ENCODE peak calls at places on chromosomes 13 and 19, in six cellular contexts. M, Q, B, Z, K and V are unnamed samples.

GRCh38 chr19:44808463-44809371 is at the start of gene BCAM:
- DNase-seq in K (peak), B (peak), Q (peak), M (no peak), Z (no peak), V (no peak)

GRCh38 chr13:25494708-25495411 is 123.1 kb downstream of the ATP8A2 start:
- DNase-seq in Z (no peak), B (no peak), M (no peak), K (no peak), Q (no peak), V (no peak)

GRCh38 chr19:55289117-55289796 is 5.5 kb downstream of the BRSK1 start:
- DNase-seq in Q (no peak), K (no peak), B (no peak), M (no peak), Z (no peak), V (peak)

GRCh38 chr13:46143239-46143701 is 38.4 kb upstream of the CPB2 start:
- DNase-seq in Q (no peak), B (no peak), M (no peak), Z (no peak), K (no peak), V (no peak)

GRCh38 chr13:93925976-93926375 is 553.5 kb downstream of the DCT start:
- DNase-seq in Z (no peak), K (no peak), B (no peak), Q (no peak), M (no peak), V (no peak)

GRCh38 chr13:25248071-25248470 is 39.2 kb downstream of the MTMR6 start:
- DNase-seq in M (peak), B (no peak), Q (no peak), K (no peak), Z (no peak), V (no peak)

GRCh38 chr13:36986462-36987240 is 12.5 kb downstream of the ALG5 start:
- DNase-seq in Q (no peak), Z (no peak), B (peak), M (no peak), K (peak), V (peak)

GRCh38 chr13:51518847-51519246 is 65.4 kb upstream of the WDFY2 start:
- DNase-seq in Q (no peak), M (no peak), K (peak), Z (no peak), B (peak), V (no peak)

GRCh38 chr19:51479531-51480331 is 1.4 kb downstream of the CEACAM18 start:
- DNase-seq in K (no peak), B (no peak), Z (no peak), Q (no peak), M (no peak), V (no peak)

DNA sequence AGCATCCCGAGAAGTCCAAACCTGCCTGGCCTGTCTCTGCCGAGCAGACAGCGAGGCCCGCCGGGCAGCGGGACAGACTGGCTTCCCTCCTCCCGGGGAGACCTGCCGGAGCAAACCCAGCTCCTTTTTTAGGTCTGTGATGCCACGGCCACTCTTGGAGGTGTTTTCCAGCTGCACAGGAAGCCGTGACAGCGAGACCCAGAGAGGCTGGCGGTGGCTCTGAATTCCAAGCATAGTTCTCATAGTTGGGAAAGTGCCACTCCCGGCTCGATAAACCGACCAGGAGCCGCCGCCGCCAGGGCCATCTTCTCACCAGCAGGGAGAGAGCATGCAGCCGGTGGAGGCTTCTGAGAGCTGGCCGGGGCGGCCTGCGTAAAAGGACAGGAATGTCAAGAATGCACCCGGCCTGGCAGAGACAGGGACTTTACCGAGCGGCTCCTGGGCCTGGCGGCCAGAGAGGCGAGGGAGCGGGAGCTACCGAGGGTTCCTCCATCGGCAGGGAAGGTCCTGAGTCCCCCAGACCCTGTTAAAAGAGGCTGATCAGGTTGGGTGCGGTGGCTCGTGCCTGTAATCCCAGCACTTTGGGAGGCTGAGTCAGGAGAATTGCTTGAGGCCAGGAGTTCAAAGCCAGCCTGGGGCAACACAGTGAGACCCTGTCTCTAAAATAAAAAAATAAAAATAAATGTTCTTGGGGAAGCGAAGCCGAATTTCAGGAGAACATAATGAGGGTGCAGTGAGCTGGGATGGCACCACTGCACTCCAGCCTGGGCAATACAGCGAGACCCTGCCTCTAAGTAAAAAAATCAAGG is 64.9 kb downstream of the GADD45B start:
- DNase-seq in M (no peak), Q (no peak), Z (no peak), K (peak), B (peak), V (peak)
- H3K4me3 ChIP-seq in M (no peak), Q (no peak), Z (no peak), K (peak), B (peak), V (no peak)

GRCh38 chr19:38583219-38583984 is 34.4 kb downstream of the MAP4K1 start:
- DNase-seq in M (peak), K (no peak), B (no peak), Z (no peak), Q (no peak), V (no peak)

GRCh38 chr19:38588041-38588440 is 29.7 kb downstream of the MAP4K1 start:
- DNase-seq in B (no peak), Z (no peak), Q (no peak), K (no peak), M (no peak), V (no peak)

GRCh38 chr19:38587562-38587961 is 30.2 kb downstream of the MAP4K1 start:
- DNase-seq in M (no peak), Z (no peak), B (no peak), Q (no peak), K (no peak), V (no peak)

GRCh38 chr19:38580080-38580479 is 37.7 kb downstream of the MAP4K1 start:
- DNase-seq in Z (no peak), Q (no peak), B (no peak), M (no peak), K (no peak), V (no peak)

GRCh38 chr19:38583985-38584305 is 33.8 kb downstream of the MAP4K1 start:
- DNase-seq in Q (no peak), K (no peak), M (no peak), Z (no peak), B (no peak), V (no peak)
- H3K4me3 ChIP-seq in Q (no peak), K (no peak), M (no peak), Z (no peak), B (no peak), V (no peak)

DNA sequence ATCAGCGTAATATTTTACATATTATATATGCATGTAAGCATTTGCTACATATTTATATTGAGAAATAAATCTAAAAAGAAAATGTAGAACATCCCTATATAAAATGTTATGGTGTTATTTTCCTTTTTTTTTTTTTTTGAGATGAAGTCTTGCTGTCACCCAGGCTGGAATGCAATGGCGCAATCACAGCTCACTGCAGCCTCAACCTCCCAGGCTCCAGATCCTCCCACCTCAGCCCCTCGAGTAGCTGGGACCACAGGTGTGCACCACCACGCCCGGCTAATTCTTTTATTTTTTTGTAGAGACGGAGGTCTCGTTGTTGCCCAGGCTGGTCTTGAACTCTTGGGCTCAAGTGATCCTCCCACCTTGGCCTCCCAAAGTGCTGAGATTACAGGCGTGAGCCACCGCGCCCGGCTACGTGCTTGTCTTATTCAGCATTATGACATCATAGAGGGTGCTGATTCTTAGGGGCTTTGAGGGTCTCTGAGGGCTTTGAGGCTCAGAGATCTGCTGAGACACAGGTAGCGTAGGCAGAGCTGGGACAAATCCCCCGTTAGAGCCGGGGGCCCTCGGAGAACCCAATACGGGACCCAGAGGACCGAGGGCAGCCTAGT is 101.9 kb downstream of the GADD45B start:
- DNase-seq in B (no peak), Z (no peak), Q (no peak), M (no peak), K (peak), V (no peak)
- H3K4me3 ChIP-seq in B (no peak), Z (no peak), Q (no peak), M (no peak), K (no peak), V (no peak)

GRCh38 chr19:14434157-14434501 is 1.0 kb downstream of the PKN1 start:
- DNase-seq in B (no peak), M (no peak), Z (no peak), K (no peak), Q (no peak), V (no peak)

GRCh38 chr19:14437578-14438140 is 4.6 kb downstream of the PKN1 start:
- DNase-seq in Q (no peak), M (no peak), Z (no peak), K (peak), B (no peak), V (no peak)

GRCh38 chr19:14433454-14434156 is 499 bp downstream of the PKN1 start:
- DNase-seq in B (no peak), M (no peak), Z (peak), K (no peak), Q (no peak), V (no peak)

GRCh38 chr19:14434543-14435319 is 1.6 kb downstream of the PKN1 start:
- DNase-seq in K (peak), Q (peak), M (no peak), Z (no peak), B (peak), V (peak)

GRCh38 chr19:14435320-14436050 is 2.4 kb downstream of the PKN1 start:
- DNase-seq in B (no peak), M (no peak), Z (no peak), Q (no peak), K (no peak), V (no peak)
- H3K4me3 ChIP-seq in B (no peak), M (no peak), Z (no peak), Q (peak), K (peak), V (peak)